ENCODE peak calls at places on chromosome 9, in nine cellular contexts. N is T follicular helper cell; Z is mucosa of gallbladder; X is CD4-positive, alpha-beta T cell; O is heart left ventricle; E is epithelial cell of prostate; K is kidney tubule cell; G is Caco-2; H is ACHN. I is an unnamed sample.

GRCh38 chr9:125153712-125154367 is 10.5 kb upstream of the SCAI start:
- DNase-seq in N (no peak), Z (no peak), X (no peak), O (no peak), E (no peak), K (no peak), G (no peak), H (no peak), I (no peak)

GRCh38 chr9:35071814-35072460 is 488 bp downstream of the VCP start:
- DNase-seq in N (peak; percentile 60), Z (peak; percentile 74), X (peak; percentile 74), O (peak; percentile 87), E (peak; percentile 31), K (peak; percentile 85), G (peak; percentile 94), H (peak; percentile 80), I (peak; percentile 64)

GRCh38 chr9:38622083-38622674 is 1.8 kb upstream of the ANKRD18A start:
- DNase-seq in N (no peak), Z (no peak), X (no peak), O (no peak), E (no peak), K (peak; percentile 68), G (peak; percentile 8), H (peak; percentile 41), I (no peak)

GRCh38 chr9:34898846-34899245 is 59.2 kb upstream of the PHF24 start:
- DNase-seq in N (no peak), Z (no peak), X (no peak), O (no peak), E (no peak), K (no peak), G (no peak), H (no peak), I (no peak)

GRCh38 chr9:124213396-124213795 is 44.4 kb upstream of the NEK6 start:
- DNase-seq in N (no peak), Z (no peak), X (no peak), O (no peak), E (no peak), K (no peak), G (no peak), H (no peak), I (no peak)

GRCh38 chr9:130537346-130538050 is 41.9 kb upstream of the FUBP3 start:
- DNase-seq in N (no peak), Z (no peak), X (no peak), O (no peak), E (no peak), K (no peak), G (no peak), H (no peak), I (no peak)

GRCh38 chr9:105858284-105858683 is 163.9 kb downstream of the TMEM38B start:
- DNase-seq in N (no peak), Z (no peak), X (no peak), O (no peak), E (no peak), K (no peak), G (no peak), H (no peak), I (no peak)

GRCh38 chr9:708556-709432 is 132.7 kb upstream of the DMRT1 start:
- DNase-seq in N (no peak), Z (no peak), X (no peak), O (no peak), E (no peak), K (peak; percentile 7), G (no peak), H (no peak), I (no peak)

GRCh38 chr9:9790216-9790872 is 822.5 kb downstream of the PTPRD start:
- DNase-seq in N (no peak), Z (peak; percentile 25), X (no peak), O (no peak), E (no peak), K (peak; percentile 66), G (peak; percentile 20), H (peak; percentile 66), I (no peak)

GRCh38 chr9:92716557-92716956 is 46.6 kb upstream of the IPPK start:
- DNase-seq in N (peak; percentile 73), Z (peak; percentile 51), X (peak; percentile 90), O (peak; percentile 65), E (no peak), K (peak; percentile 52), G (peak; percentile 80), H (peak; percentile 44), I (peak; percentile 59)

GRCh38 chr9:105157178-105157583 is 87.3 kb upstream of the SLC44A1 start:
- DNase-seq in N (no peak), Z (peak; percentile 70), X (peak; percentile 35), O (peak; percentile 51), E (no peak), K (peak; percentile 74), G (peak; percentile 52), H (peak; percentile 69), I (no peak)

GRCh38 chr9:16012621-16013020 is 459.8 kb downstream of the CCDC171 start:
- DNase-seq in N (no peak), Z (no peak), X (no peak), O (no peak), E (no peak), K (peak; percentile 83), G (no peak), H (no peak), I (no peak)

GRCh38 chr9:107249665-107250285 is 33.3 kb upstream of the RAD23B start:
- DNase-seq in N (no peak), Z (no peak), X (no peak), O (no peak), E (no peak), K (no peak), G (no peak), H (no peak), I (no peak)

GRCh38 chr9:28135571-28135970 is 562.3 kb upstream of the C9orf72 start:
- DNase-seq in N (no peak), Z (no peak), X (no peak), O (no peak), E (no peak), K (no peak), G (no peak), H (no peak), I (no peak)

GRCh38 chr9:112332977-112333638 is at the start of gene PTBP3:
- DNase-seq in N (peak; percentile 69), Z (peak; percentile 72), X (peak; percentile 81), O (peak; percentile 82), E (no peak), K (peak; percentile 84), G (peak; percentile 88), H (peak; percentile 78), I (peak; percentile 86)

GRCh38 chr9:20989923-20990341 is 41.5 kb downstream of the HACD4 start:
- DNase-seq in N (no peak), Z (peak; percentile 34), X (no peak), O (peak; percentile 46), E (no peak), K (no peak), G (no peak), H (no peak), I (no peak)

GRCh38 chr9:79046401-79046800 is 525.4 kb upstream of the TLE4 start:
- DNase-seq in N (no peak), Z (no peak), X (no peak), O (no peak), E (no peak), K (no peak), G (no peak), H (no peak), I (no peak)

GRCh38 chr9:98009926-98010325 is 26.8 kb downstream of the ANP32B start:
- DNase-seq in N (no peak), Z (no peak), X (no peak), O (no peak), E (no peak), K (peak; percentile 33), G (no peak), H (no peak), I (no peak)

GRCh38 chr9:127742435-127743088 is 7.5 kb upstream of the TOR2A start:
- DNase-seq in N (no peak), Z (no peak), X (no peak), O (no peak), E (no peak), K (peak; percentile 78), G (peak; percentile 51), H (peak; percentile 83), I (no peak)

GRCh38 chr9:27870404-27870803 is 297.1 kb upstream of the C9orf72 start:
- DNase-seq in N (no peak), Z (no peak), X (no peak), O (no peak), E (no peak), K (peak; percentile 83), G (no peak), H (peak; percentile 27), I (no peak)

GRCh38 chr9:123157216-123157615 is 111.2 kb downstream of the STRBP start:
- DNase-seq in N (no peak), Z (no peak), X (no peak), O (no peak), E (no peak), K (no peak), G (no peak), H (no peak), I (no peak)

GRCh38 chr9:70081120-70081495 is 37.5 kb downstream of the MAMDC2 start:
- DNase-seq in N (no peak), Z (no peak), X (no peak), O (peak; percentile 24), E (no peak), K (peak; percentile 82), G (no peak), H (peak; percentile 11), I (no peak)

GRCh38 chr9:109274768-109275596 is 45.9 kb downstream of the EPB41L4B start:
- DNase-seq in N (no peak), Z (no peak), X (no peak), O (no peak), E (no peak), K (no peak), G (no peak), H (no peak), I (no peak)

GRCh38 chr9:89635007-89635742 is 30.4 kb downstream of the GADD45G start:
- DNase-seq in N (no peak), Z (peak; percentile 43), X (no peak), O (no peak), E (peak; percentile 49), K (peak; percentile 49), G (no peak), H (peak; percentile 40), I (no peak)

I was measured in T-helper 1 cell.